ENCODE peak calls at places on chromosomes 12 and 14, in eight cellular contexts. O, Z, N, L, U, M, T and B are unnamed samples.

GRCh38 chr12:31874961-31875608 is 84.1 kb upstream of the RESF1 start:
- DNase-seq in O (peak), Z (peak), N (peak), L (no peak), T (peak), M (peak), U (peak), B (no peak)

GRCh38 chr12:113090740-113091139 is 34.2 kb downstream of the DTX1 start:
- DNase-seq in U (no peak), O (no peak), L (no peak), N (no peak), T (no peak), Z (no peak), M (no peak), B (no peak)

GRCh38 chr14:57066887-57067513 is 201.7 kb downstream of the EXOC5 start:
- DNase-seq in M (no peak), N (peak), Z (no peak), L (peak), T (no peak), U (no peak), O (no peak), B (no peak)

GRCh38 chr14:21476526-21476924 is 234 bp downstream of the RAB2B start:
- DNase-seq in T (no peak), L (no peak), U (peak), M (no peak), O (peak), Z (peak), N (no peak), B (no peak)

GRCh38 chr12:68252077-68252476 is 1.3 kb downstream of the IL22 start:
- DNase-seq in U (no peak), M (no peak), O (no peak), L (no peak), N (no peak), T (no peak), Z (no peak), B (no peak)

GRCh38 chr12:60845696-60846095 is 1249.9 kb downstream of the SLC16A7 start:
- DNase-seq in Z (no peak), U (no peak), T (no peak), L (no peak), O (no peak), M (no peak), N (no peak), B (no peak)

GRCh38 chr14:72804653-72805180 is 89.2 kb downstream of the DPF3 start:
- DNase-seq in Z (no peak), T (no peak), N (no peak), O (no peak), M (no peak), U (no peak), L (no peak), B (no peak)

GRCh38 chr12:46386877-46387629 is 14.5 kb upstream of the SLC38A2 start:
- DNase-seq in U (no peak), Z (no peak), M (no peak), T (peak), N (peak), L (no peak), O (no peak), B (no peak)

GRCh38 chr14:72715215-72715909 is 178.5 kb downstream of the DPF3 start:
- DNase-seq in Z (no peak), M (no peak), O (no peak), U (no peak), L (peak), T (peak), N (peak), B (no peak)

GRCh38 chr12:110247340-110248095 is 33.5 kb upstream of the ATP2A2 start:
- DNase-seq in U (no peak), O (no peak), M (no peak), L (no peak), T (no peak), N (no peak), Z (no peak), B (no peak)

GRCh38 chr14:52825085-52825484 is 33.7 kb upstream of the GNPNAT1 start:
- DNase-seq in Z (no peak), T (no peak), U (no peak), M (no peak), L (no peak), O (no peak), N (no peak), B (no peak)

GRCh38 chr12:121799842-121800693 is 3.7 kb upstream of the SETD1B start:
- DNase-seq in M (no peak), Z (peak), N (peak), O (no peak), T (peak), L (peak), U (peak), B (no peak)